ENCODE peak calls at places on chromosomes 4 and X, in seven cellular contexts. I is HL-60; V is astrocyte of the spinal cord; W is progenitor cell of endocrine pancreas; Z is EH; B is mucosa of gallbladder; O is activated CD8-positive, alpha-beta memory T cell treated with anti-CD3 and anti-CD28 coated beads for 48 hours. Y is an unnamed sample.
A peak's percentile ranks its signal among the peaks of the same experiment; 100 is the strongest.

GRCh38 chr4:6472387-6473263 is at the start of gene PPP2R2C:
- DNase-seq in I (no peak), V (no peak), W (peak; percentile 17), Z (no peak), B (no peak), O (no peak), Y (no peak)

GRCh38 chr4:172601195-172601594 is 567.4 kb upstream of the GALNT7 start:
- DNase-seq in I (no peak), V (peak; percentile 34), W (no peak), Z (no peak), B (no peak), O (no peak), Y (no peak)

GRCh38 chrX:143027262-143027661 is 1.5 kb downstream of the SPANXN4 start:
- DNase-seq in I (no peak), V (no peak), W (no peak), Z (no peak), B (no peak), O (no peak), Y (peak; percentile 1)

GRCh38 chr4:163701915-163702314 is 207.4 kb downstream of the TMA16 start:
- DNase-seq in I (no peak), V (peak; percentile 78), W (no peak), Z (peak; percentile 3), B (no peak), O (no peak), Y (no peak)

GRCh38 chr4:159227378-159227777 is 124.5 kb downstream of the RAPGEF2 start:
- DNase-seq in I (no peak), V (no peak), W (no peak), Z (peak; percentile 26), B (no peak), O (no peak), Y (no peak)

GRCh38 chr4:173272987-173273386 is 61.2 kb downstream of the HMGB2 start:
- DNase-seq in I (no peak), V (no peak), W (no peak), Z (peak; percentile 36), B (no peak), O (no peak), Y (no peak)

GRCh38 chr4:17447056-17447455 is 64.8 kb downstream of the QDPR start:
- DNase-seq in I (no peak), V (peak; percentile 23), W (no peak), Z (no peak), B (no peak), O (no peak), Y (no peak)

GRCh38 chrX:22462959-22463358 is 190.2 kb downstream of the CBLL2 start:
- DNase-seq in I (no peak), V (no peak), W (no peak), Z (no peak), B (no peak), O (no peak), Y (no peak)

GRCh38 chr4:114582625-114583024 is 16.0 kb upstream of the UGT8 start:
- DNase-seq in I (no peak), V (no peak), W (no peak), Z (no peak), B (no peak), O (no peak), Y (no peak)

GRCh38 chr4:132384709-132385108 is 764.4 kb upstream of the PCDH10 start:
- DNase-seq in I (no peak), V (no peak), W (no peak), Z (no peak), B (no peak), O (no peak), Y (no peak)

GRCh38 chrX:96372313-96373046 is 312.2 kb upstream of the DIAPH2 start:
- DNase-seq in I (peak; percentile 16), V (peak; percentile 57), W (no peak), Z (peak; percentile 64), B (no peak), O (no peak), Y (no peak)

GRCh38 chrX:52078133-52078532 is 9.2 kb upstream of the MAGED4B start:
- DNase-seq in I (no peak), V (no peak), W (no peak), Z (no peak), B (no peak), O (no peak), Y (no peak)

GRCh38 chrX:33285550-33285949 is 74.2 kb upstream of the DMD start:
- DNase-seq in I (no peak), V (no peak), W (no peak), Z (no peak), B (no peak), O (no peak), Y (no peak)

GRCh38 chrX:139530550-139530949 is at the start of gene F9:
- DNase-seq in I (no peak), V (no peak), W (no peak), Z (no peak), B (no peak), O (no peak), Y (no peak)

GRCh38 chr4:173091362-173091761 is 77.2 kb upstream of the GALNT7 start:
- DNase-seq in I (no peak), V (no peak), W (no peak), Z (no peak), B (no peak), O (no peak), Y (no peak)

Y was measured in NCI-H187.